ENCODE peak calls at places on chromosomes 6 and 20, in eight cellular contexts. J is CD4-positive, alpha-beta T cell; A is uterus; V is CD8-positive, alpha-beta T cell; C is prostate gland; X is cardiac muscle cell; F is K562; M is neural progenitor cell. U is an unnamed sample.
A peak's percentile ranks its signal among the peaks of the same experiment; 100 is the strongest.

GRCh38 chr6:121533321-121533841 is 97.9 kb downstream of the GJA1 start:
- DNase-seq in J (no peak), C (peak; percentile 75), X (no peak), F (no peak), V (no peak), A (no peak), M (no peak), U (no peak)

GRCh38 chr20:59173938-59174496 is 10.4 kb downstream of the ZNF831 start:
- DNase-seq in X (no peak), A (no peak), J (no peak), F (no peak), M (no peak), V (no peak), C (no peak), U (no peak)

GRCh38 chr6:73879466-73879865 is 183.5 kb downstream of the CD109 start:
- DNase-seq in X (no peak), J (no peak), V (no peak), F (no peak), M (no peak), C (no peak), A (no peak), U (no peak)

GRCh38 chr6:148968636-148969270 is 221.9 kb downstream of the UST start:
- DNase-seq in C (no peak), X (no peak), J (no peak), M (no peak), V (no peak), F (no peak), A (no peak), U (no peak)

GRCh38 chr20:16158976-16159286 is 414.3 kb downstream of the KIF16B start:
- DNase-seq in C (no peak), F (no peak), X (no peak), J (no peak), A (no peak), V (no peak), M (no peak), U (no peak)

GRCh38 chr6:32774428-32774827 is 11.1 kb upstream of the HLA-DQB2 start:
- DNase-seq in M (no peak), F (no peak), V (no peak), A (no peak), X (no peak), J (no peak), C (no peak), U (no peak)

GRCh38 chr20:48823960-48824497 is 3.8 kb downstream of the PREX1 start:
- DNase-seq in M (no peak), J (peak; percentile 32), A (no peak), V (peak; percentile 65), C (no peak), X (no peak), F (no peak), U (no peak)

GRCh38 chr6:11350294-11350693 is 117.8 kb upstream of the NEDD9 start:
- DNase-seq in X (no peak), A (no peak), M (no peak), J (no peak), F (no peak), V (no peak), C (no peak), U (peak; percentile 49)

GRCh38 chr20:33229843-33230242 is 6.0 kb upstream of the BPIFA1 start:
- DNase-seq in V (peak; percentile 11), M (peak; percentile 34), A (no peak), F (no peak), C (no peak), J (no peak), X (no peak), U (no peak)

GRCh38 chr6:36779227-36779626 is 60.0 kb downstream of the CPNE5 start:
- DNase-seq in M (no peak), J (no peak), C (no peak), A (no peak), V (no peak), F (no peak), X (no peak), U (no peak)

GRCh38 chr6:16180696-16181428 is 52.0 kb downstream of the MYLIP start:
- DNase-seq in X (no peak), J (no peak), A (no peak), V (no peak), F (no peak), M (no peak), C (no peak), U (no peak)

GRCh38 chr6:119540417-119540816 is 190.9 kb upstream of the MAN1A1 start:
- DNase-seq in V (no peak), J (no peak), M (no peak), X (no peak), C (no peak), F (no peak), A (peak; percentile 16), U (no peak)

GRCh38 chr6:123507582-123507981 is 129.2 kb downstream of the TRDN start:
- DNase-seq in V (no peak), F (no peak), M (no peak), A (no peak), C (no peak), X (no peak), J (no peak), U (no peak)

GRCh38 chr6:18352842-18353241 is 34.3 kb upstream of the RNF144B start:
- DNase-seq in X (no peak), A (no peak), C (peak; percentile 78), M (no peak), F (no peak), V (no peak), J (no peak), U (no peak)

GRCh38 chr20:45100563-45101245 is at the start of gene KCNS1:
- DNase-seq in F (peak; percentile 31), J (no peak), M (peak; percentile 72), C (no peak), X (peak; percentile 33), V (no peak), A (no peak), U (no peak)

GRCh38 chr20:50580016-50580747 is 70.0 kb downstream of the PTPN1 start:
- DNase-seq in M (peak; percentile 78), F (peak; percentile 82), V (peak; percentile 53), A (peak; percentile 74), X (peak; percentile 65), J (peak; percentile 21), C (peak; percentile 50), U (peak; percentile 59)

GRCh38 chr6:4350571-4351505 is 215.5 kb upstream of the ECI2 start:
- DNase-seq in A (no peak), F (no peak), M (no peak), V (no peak), J (no peak), X (no peak), C (no peak), U (no peak)

GRCh38 chr20:21433329-21433890 is 36.1 kb upstream of the NKX2-4 start:
- DNase-seq in X (no peak), J (no peak), M (no peak), A (no peak), F (no peak), V (no peak), C (no peak), U (no peak)

GRCh38 chr6:76683985-76684384 is 611.5 kb upstream of the IMPG1 start:
- DNase-seq in V (no peak), M (no peak), X (no peak), F (no peak), C (no peak), A (no peak), J (no peak), U (no peak)

GRCh38 chr6:76681781-76682180 is 609.3 kb upstream of the IMPG1 start:
- DNase-seq in C (no peak), X (no peak), A (no peak), J (no peak), M (no peak), V (no peak), F (no peak), U (no peak)

GRCh38 chr6:76682842-76683241 is 610.4 kb upstream of the IMPG1 start:
- DNase-seq in V (no peak), X (peak; percentile 16), J (no peak), F (no peak), M (peak; percentile 13), C (no peak), A (no peak), U (no peak)

GRCh38 chr6:76684881-76685280 is 612.4 kb upstream of the IMPG1 start:
- DNase-seq in A (no peak), C (no peak), X (peak; percentile 23), M (peak; percentile 24), F (no peak), V (no peak), J (no peak), U (no peak)
- TF ChIP-seq CTCF in A (no peak), C (no peak), X (peak; percentile 11), M (peak; percentile 31), F (no peak), V (no peak), J (no peak), U (no peak)

GRCh38 chr20:13501500-13501899 is 137.2 kb downstream of the TASP1 start:
- DNase-seq in C (no peak), M (no peak), J (no peak), F (no peak), V (no peak), A (no peak), X (no peak), U (no peak)
- H3K9me3 ChIP-seq in C (no peaks in the 10 kb centered on the region), M (peaks cover 4% of the 10 kb centered on the region), J (peaks cover 36% of the 10 kb centered on the region), F (no peaks in the 10 kb centered on the region), V (no peaks in the 10 kb centered on the region), A (no peaks in the 10 kb centered on the region), X (no peaks in the 10 kb centered on the region), U (peaks cover 2% of the 10 kb centered on the region)

GRCh38 chr6:43814865-43815264 is 44.9 kb downstream of the VEGFA start:
- DNase-seq in X (no peak), M (no peak), C (no peak), J (no peak), A (no peak), F (no peak), V (no peak), U (no peak)

GRCh38 chr6:43821101-43821886 is 51.3 kb downstream of the VEGFA start:
- DNase-seq in M (no peak), A (no peak), X (no peak), V (no peak), C (no peak), F (peak; percentile 47), J (no peak), U (no peak)

GRCh38 chr6:43814111-43814510 is 44.1 kb downstream of the VEGFA start:
- DNase-seq in V (no peak), X (no peak), F (no peak), J (no peak), C (no peak), A (no peak), M (no peak), U (no peak)

GRCh38 chr6:43820486-43820885 is 50.5 kb downstream of the VEGFA start:
- DNase-seq in F (no peak), C (no peak), M (no peak), A (no peak), X (no peak), J (no peak), V (no peak), U (no peak)

DNA sequence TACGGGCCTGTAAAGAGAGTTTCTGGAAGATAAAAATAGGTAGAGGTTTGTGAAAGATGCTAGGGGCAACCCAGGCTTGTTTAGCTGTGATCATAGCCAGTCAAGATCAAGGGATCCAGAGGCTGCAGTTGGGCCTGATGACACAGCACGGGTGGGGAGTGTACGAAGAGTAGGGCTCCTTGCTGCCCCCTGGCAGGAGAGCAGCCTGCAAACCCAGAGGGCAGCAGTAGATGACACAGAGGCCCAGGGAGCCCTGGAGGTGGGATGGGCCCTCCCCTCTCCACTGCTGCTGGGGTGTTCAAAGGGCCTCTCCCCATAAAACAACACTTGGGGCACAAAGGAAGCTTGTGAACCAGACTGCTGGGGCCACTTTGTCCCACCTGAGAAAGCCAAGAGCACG is 47.2 kb downstream of the VEGFA start:
- DNase-seq in A (no peak), J (no peak), F (peak; percentile 69), M (peak; percentile 40), V (no peak), C (no peak), X (peak; percentile 62), U (no peak)
- TF ChIP-seq CTCF in A (no peak), J (no peak), F (peak; percentile 85), M (peak; percentile 43), V (no peak), C (no peak), X (peak; percentile 38), U (no peak)

GRCh38 chr6:155389130-155389529 is 66.5 kb downstream of the NOX3 start:
- DNase-seq in X (no peak), C (no peak), V (no peak), F (no peak), J (no peak), A (no peak), M (no peak), U (no peak)
- H3K9me3 ChIP-seq in X (no peaks in the 10 kb centered on the region), C (no peaks in the 10 kb centered on the region), V (no peaks in the 10 kb centered on the region), F (no peaks in the 10 kb centered on the region), J (no peaks in the 10 kb centered on the region), A (no peaks in the 10 kb centered on the region), M (no peaks in the 10 kb centered on the region), U (no peaks in the 10 kb centered on the region)